ENCODE peak calls at places on chromosome 18, in six cellular contexts. F, Y, D, X, O and R are unnamed samples.

GRCh38 chr18:59379772-59380530 is 20.9 kb upstream of the LMAN1 start:
- DNase-seq in F (no peak), Y (no peak), D (no peak), X (peak), O (no peak), R (no peak)

GRCh38 chr18:43919565-43919964 is 642.3 kb upstream of the SYT4 start:
- DNase-seq in F (no peak), Y (no peak), D (no peak), X (no peak), O (no peak), R (peak)

GRCh38 chr18:63443820-63444219 is 21.5 kb upstream of the VPS4B start:
- DNase-seq in F (no peak), Y (no peak), D (no peak), X (no peak), O (no peak), R (no peak)

GRCh38 chr18:25457636-25458035 is 105.7 kb upstream of the ZNF521 start:
- DNase-seq in F (no peak), Y (no peak), D (no peak), X (no peak), O (no peak), R (no peak)

GRCh38 chr18:12766986-12767433 is 64.2 kb downstream of the PSMG2 start:
- DNase-seq in F (no peak), Y (no peak), D (no peak), X (no peak), O (no peak), R (no peak)

GRCh38 chr18:61898576-61899205 is 5.9 kb upstream of the RNF152 start:
- DNase-seq in F (no peak), Y (no peak), D (no peak), X (no peak), O (no peak), R (peak)

GRCh38 chr18:59592624-59593023 is 104.6 kb downstream of the CCBE1 start:
- DNase-seq in F (no peak), Y (no peak), D (no peak), X (no peak), O (no peak), R (no peak)

GRCh38 chr18:57422313-57422872 is 12.8 kb upstream of the ONECUT2 start:
- DNase-seq in F (no peak), Y (no peak), D (no peak), X (no peak), O (no peak), R (peak)

GRCh38 chr18:907171-907879 is 2.7 kb downstream of the ADCYAP1 start:
- DNase-seq in F (no peak), Y (no peak), D (no peak), X (no peak), O (no peak), R (no peak)

GRCh38 chr18:52337286-52337685 is 2.7 kb upstream of the DCC start:
- DNase-seq in F (no peak), Y (no peak), D (no peak), X (peak), O (no peak), R (no peak)

GRCh38 chr18:34710430-34711386 is 610 bp downstream of the DTNA start:
- DNase-seq in F (no peak), Y (no peak), D (no peak), X (peak), O (no peak), R (no peak)

GRCh38 chr18:79476031-79476917 is 80.5 kb downstream of the NFATC1 start:
- DNase-seq in F (no peak), Y (no peak), D (no peak), X (no peak), O (peak), R (no peak)

GRCh38 chr18:43422483-43422882 is 145.2 kb upstream of the SYT4 start:
- DNase-seq in F (no peak), Y (no peak), D (no peak), X (peak), O (no peak), R (peak)

GRCh38 chr18:29226201-29226600 is 1049.3 kb upstream of the CDH2 start:
- DNase-seq in F (no peak), Y (no peak), D (peak), X (no peak), O (no peak), R (no peak)

GRCh38 chr18:79543861-79544385 is 135.7 kb upstream of the CTDP1 start:
- DNase-seq in F (no peak), Y (no peak), D (no peak), X (no peak), O (peak), R (no peak)

GRCh38 chr18:37442477-37442876 is 123.1 kb downstream of the CELF4 start:
- DNase-seq in F (no peak), Y (no peak), D (no peak), X (no peak), O (no peak), R (no peak)

GRCh38 chr18:35076556-35076955 is 35.3 kb downstream of the MAPRE2 start:
- DNase-seq in F (no peak), Y (no peak), D (no peak), X (peak), O (no peak), R (no peak)

GRCh38 chr18:37272841-37273240 is 292.8 kb downstream of the CELF4 start:
- DNase-seq in F (no peak), Y (no peak), D (no peak), X (no peak), O (no peak), R (no peak)

GRCh38 chr18:58541137-58541788 is 87.6 kb downstream of the ALPK2 start:
- DNase-seq in F (no peak), Y (no peak), D (peak), X (no peak), O (no peak), R (no peak)

GRCh38 chr18:45548614-45549013 is 66.7 kb upstream of the SLC14A2 start:
- DNase-seq in F (no peak), Y (no peak), D (no peak), X (no peak), O (no peak), R (no peak)

GRCh38 chr18:55314615-55315237 is 273.3 kb downstream of the TCF4 start:
- DNase-seq in F (no peak), Y (no peak), D (no peak), X (no peak), O (no peak), R (no peak)

GRCh38 chr18:3261393-3262233 is at the start of gene MYL12B:
- DNase-seq in F (peak), Y (peak), D (peak), X (peak), O (peak), R (no peak)

DNA sequence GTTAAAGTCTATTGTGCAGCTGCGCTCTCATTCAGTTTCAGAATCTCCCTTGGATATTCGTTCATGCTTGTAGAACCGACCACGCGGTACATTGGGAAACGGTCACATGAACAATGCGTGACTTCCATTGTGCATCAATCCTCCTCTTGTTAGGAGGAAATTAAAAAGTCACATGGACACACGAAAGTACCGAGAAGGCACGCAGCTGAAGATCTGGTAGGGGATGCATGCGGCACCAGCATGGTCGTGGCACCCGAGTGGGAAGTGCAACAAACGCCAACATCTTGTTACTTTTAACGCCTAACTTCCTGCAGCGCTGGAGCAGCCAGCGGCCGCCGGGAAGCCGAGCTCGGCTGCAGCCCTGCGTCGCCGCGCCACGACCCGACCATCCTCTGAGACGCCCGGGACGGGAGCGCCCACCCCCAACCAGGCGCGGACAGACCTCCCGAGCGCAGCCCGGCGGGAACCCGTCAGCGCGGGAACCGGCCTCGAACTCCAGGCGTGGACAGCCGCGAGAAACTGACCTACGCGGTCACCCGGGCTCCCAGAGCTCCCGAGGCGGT is 412 bp downstream of the OSBPL1A start:
- DNase-seq in F (no peak), Y (peak), D (peak), X (peak), O (no peak), R (peak)
- TF ChIP-seq CTCF in F (no peak), Y (no peak), D (no peak), X (no peak), O (no peak), R (no peak)

GRCh38 chr18:48781990-48782368 is 168.8 kb downstream of the SMAD7 start:
- DNase-seq in F (no peak), Y (no peak), D (no peak), X (no peak), O (no peak), R (no peak)
- H3K4me3 ChIP-seq in F (no peak), Y (no peak), D (no peak), X (no peak), O (no peak), R (no peak)

DNA sequence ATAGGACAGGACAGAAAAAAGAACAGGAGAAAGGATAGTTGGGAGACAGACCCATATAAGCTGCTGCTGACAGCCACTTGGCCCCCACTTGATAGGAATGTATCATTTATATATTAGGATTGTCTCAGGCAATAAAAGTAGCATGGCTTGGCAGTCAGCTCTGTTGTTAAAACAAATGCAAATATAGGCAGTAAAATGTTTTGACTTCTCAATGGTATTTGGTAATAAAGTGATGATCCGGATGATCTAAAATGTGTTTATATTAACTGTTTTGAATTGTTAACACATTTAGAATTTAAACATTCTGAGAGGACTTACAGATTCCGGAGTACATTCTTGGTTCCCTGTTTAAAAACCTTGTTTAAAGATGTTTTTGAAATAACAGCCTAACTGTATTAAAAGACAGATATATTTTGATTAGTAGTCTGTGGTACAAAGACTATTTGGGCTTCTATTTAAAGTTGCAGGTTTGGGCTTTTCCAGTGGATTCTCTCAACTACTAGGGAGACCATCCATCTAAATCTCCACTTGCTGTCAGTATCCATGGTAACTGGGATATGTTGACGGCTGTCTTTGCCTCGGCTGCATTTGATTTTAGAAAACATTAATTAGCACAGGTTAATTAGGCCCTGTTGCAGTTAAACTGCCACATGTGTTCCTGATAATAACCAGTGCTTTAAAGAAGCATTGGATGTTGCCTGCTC is 147.5 kb downstream of the ESCO1 start:
- DNase-seq in F (no peak), Y (no peak), D (no peak), X (no peak), O (no peak), R (peak)
- TF ChIP-seq CTCF in F (no peak), Y (no peak), D (no peak), X (no peak), O (no peak), R (no peak)

DNA sequence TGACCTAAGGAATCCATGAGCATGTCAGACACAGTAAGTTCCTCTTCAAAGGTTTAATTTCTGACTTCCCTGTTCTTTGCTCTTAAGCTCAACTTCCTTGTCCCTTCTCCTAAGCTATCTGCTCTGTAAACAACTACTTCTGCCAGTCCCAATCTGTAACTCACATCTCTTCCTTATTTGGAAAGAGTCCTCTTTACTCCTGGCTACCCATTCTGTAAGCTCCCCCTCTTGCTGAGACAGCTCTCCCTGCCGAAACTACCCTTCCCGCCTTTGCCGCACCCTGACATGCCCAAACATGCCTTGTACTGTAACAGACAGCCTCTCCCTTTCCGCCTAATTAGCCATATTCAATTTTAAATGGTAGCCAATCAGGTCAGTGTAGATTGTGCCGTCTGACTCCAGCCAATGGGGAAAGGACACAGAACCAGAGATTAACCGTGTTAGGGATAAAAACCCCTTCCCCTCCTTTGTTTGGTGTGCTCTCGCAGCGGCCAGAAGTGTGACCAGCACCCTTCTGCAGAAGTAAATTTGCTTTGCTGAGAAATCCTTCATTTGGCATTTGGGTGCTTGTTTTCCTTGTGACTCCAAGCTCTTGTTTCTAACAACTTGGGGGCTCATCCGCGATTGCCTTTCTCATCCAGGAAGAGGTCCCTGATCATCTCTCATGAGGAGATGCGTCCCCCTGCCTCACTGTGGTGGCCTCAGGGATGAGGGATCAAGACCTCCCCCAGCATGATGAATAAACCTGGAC is 49.0 kb downstream of the PIAS2 start:
- DNase-seq in F (no peak), Y (no peak), D (no peak), X (no peak), O (no peak), R (peak)
- H3K4me3 ChIP-seq in F (no peak), Y (no peak), D (no peak), X (no peak), O (no peak), R (no peak)

DNA sequence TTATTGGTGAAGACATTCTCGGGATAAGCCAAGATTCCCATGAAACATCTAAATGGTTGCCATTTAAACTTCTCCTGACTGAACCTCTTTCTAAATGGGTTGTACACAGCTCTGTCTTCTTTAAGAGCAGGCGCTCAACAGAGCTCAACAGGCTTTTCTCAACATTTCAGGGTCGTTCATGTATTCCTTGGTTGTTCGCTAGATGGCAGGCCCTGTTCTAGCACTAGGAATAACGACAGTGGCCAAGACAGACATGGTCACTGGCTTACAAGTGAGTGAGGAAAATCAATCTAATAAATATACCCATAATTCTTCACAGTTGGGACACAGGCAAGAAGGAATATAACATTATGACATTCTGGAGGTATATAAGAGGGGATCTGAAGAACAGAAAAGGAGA is 154.5 kb downstream of the SMAD2 start:
- DNase-seq in F (no peak), Y (no peak), D (no peak), X (no peak), O (no peak), R (peak)
- TF ChIP-seq CTCF in F (no peak), Y (no peak), D (peak), X (peak), O (no peak), R (peak)

DNA sequence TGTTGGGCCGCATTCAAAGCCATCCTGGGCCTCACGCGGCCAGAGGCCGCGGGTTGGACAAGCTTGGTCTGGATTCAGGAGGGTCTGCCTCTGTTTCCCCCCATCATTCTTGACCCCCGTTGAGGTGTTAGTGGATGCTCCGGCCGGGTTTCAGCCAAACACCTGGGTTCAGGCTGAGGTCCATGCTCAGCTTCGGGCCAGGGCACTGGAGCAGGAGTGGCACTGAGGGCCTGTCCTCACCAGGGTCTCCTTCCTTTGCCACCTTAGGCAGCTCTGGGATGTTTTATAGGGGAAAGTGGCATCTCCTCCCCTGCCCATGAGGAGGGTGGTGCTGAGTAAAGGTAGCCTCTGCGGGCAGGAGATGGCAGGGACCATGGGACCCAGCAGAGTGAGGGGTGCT is 76.9 kb upstream of the SMAD2 start:
- DNase-seq in F (no peak), Y (no peak), D (no peak), X (no peak), O (no peak), R (no peak)
- H3K4me3 ChIP-seq in F (no peak), Y (no peak), D (no peak), X (peak), O (peak), R (no peak)

DNA sequence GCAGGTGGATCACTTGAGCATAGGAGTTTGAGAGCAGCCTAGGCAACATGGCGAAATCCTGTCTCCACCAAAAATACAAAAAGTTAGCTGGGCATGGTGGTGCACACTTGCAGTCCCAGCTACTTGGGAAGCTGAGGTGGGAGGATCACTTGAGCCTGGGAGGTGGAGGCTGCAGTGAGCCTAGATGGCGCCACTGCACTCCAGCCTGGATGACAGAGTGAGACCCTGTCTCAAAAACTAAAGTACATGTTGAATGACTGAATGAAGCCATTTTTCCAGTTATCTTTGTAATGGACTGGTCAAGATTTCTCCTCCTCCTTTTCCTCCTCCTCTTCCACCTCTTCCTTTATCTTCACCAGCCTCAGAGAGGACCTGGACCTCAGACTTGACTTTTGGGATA is 272.0 kb downstream of the SMAD2 start:
- DNase-seq in F (no peak), Y (no peak), D (no peak), X (no peak), O (no peak), R (no peak)
- TF ChIP-seq CTCF in F (no peak), Y (peak), D (no peak), X (no peak), O (no peak), R (no peak)

GRCh38 chr18:75410611-75411010 is 16.9 kb downstream of the SMIM21 start:
- DNase-seq in F (no peak), Y (no peak), D (no peak), X (no peak), O (no peak), R (no peak)

GRCh38 chr18:75405341-75405740 is 22.2 kb downstream of the SMIM21 start:
- DNase-seq in F (no peak), Y (no peak), D (no peak), X (no peak), O (no peak), R (no peak)

GRCh38 chr18:75408554-75409506 is 18.7 kb downstream of the SMIM21 start:
- DNase-seq in F (no peak), Y (no peak), D (no peak), X (peak), O (no peak), R (no peak)

GRCh38 chr18:75407468-75408437 is 19.8 kb downstream of the SMIM21 start:
- DNase-seq in F (no peak), Y (no peak), D (no peak), X (peak), O (no peak), R (no peak)

DNA sequence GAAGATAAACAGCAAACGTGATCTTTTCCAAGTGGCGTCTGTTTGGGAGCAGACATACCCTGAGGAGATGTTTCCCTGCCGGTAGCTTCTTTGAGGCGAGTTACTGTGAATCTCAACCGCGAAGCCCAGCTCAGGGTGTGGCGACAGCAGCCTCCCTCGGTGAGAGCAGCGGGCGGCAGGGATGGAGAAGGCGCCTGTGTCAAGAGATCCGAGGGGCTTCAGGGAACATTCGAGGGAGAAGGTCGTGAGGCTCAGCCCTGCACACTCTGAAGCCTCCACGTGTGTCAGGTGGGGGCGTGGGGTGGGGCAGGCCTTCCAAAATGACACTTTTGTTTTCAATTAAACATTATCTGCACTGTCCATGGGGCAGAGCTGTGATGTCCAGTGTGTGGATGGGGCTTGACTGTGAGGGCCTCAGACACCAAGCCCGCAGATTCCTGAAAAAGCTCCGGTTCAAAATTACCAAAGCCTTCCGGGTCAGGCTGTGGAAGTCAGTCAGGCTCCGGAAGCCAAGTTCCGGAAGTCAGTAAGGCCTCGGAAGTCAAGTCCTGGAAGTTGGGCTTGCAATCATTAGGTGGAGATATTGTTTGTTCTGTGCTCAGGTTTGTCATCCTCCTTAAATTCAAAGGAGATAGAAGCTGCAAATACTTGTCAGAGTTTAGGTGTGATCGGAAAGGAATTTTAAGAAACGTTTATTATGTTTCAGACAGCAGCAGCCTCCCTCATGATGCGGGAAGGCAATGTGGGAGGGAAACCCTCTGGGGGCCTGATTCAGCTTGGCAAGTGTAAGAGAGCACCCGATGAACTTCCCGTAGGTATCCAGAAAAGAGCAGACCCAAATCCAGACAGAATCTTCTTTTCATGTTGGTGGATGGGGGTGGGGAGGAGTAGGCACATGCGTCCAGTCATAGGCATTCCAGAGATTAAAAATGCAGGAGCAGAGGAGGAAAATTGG is 20.7 kb downstream of the SMIM21 start:
- DNase-seq in F (no peak), Y (no peak), D (no peak), X (peak), O (no peak), R (no peak)
- H3K4me3 ChIP-seq in F (no peak), Y (no peak), D (no peak), X (no peak), O (no peak), R (no peak)